ENCODE peak calls at places on chromosomes 6 and 20, in seven cellular contexts. O is NCI-H774; G is activated CD4-positive, CD25-positive, alpha-beta regulatory T cell; P is astrocyte of the spinal cord; Y is left ventricle myocardium inferior; L is fibroblast of the aortic adventitia; D is activated T-helper 1 cell treated with anti-CD3 and anti-CD28 coated beads, Interleukin-2, amount 50 U/mL, for 16 hours. I is an unnamed sample.

GRCh38 chr6:107248147-107248546 is 132.8 kb upstream of the BEND3 start:
- DNase-seq in O (no peak), G (no peak), P (no peak), Y (no peak), L (no peak), D (no peak), I (no peak)

GRCh38 chr20:1800777-1801176 is 94.4 kb upstream of the SIRPA start:
- DNase-seq in O (no peak), G (no peak), P (peak), Y (no peak), L (peak), D (no peak), I (no peak)

GRCh38 chr20:48302844-48303552 is 517.7 kb upstream of the SULF2 start:
- DNase-seq in O (no peak), G (no peak), P (no peak), Y (no peak), L (no peak), D (no peak), I (no peak)

GRCh38 chr20:18908109-18908508 is 94.5 kb downstream of the SCP2D1 start:
- DNase-seq in O (no peak), G (no peak), P (no peak), Y (no peak), L (no peak), D (no peak), I (no peak)

GRCh38 chr6:84764332-84765049 is at the start of gene TBX18:
- DNase-seq in O (no peak), G (no peak), P (peak), Y (peak), L (peak), D (no peak), I (no peak)

GRCh38 chr6:157368359-157369049 is 12.5 kb upstream of the ZDHHC14 start:
- DNase-seq in O (no peak), G (no peak), P (no peak), Y (no peak), L (no peak), D (no peak), I (no peak)

GRCh38 chr20:62902926-62903615 is 23.2 kb downstream of the DIDO1 start:
- DNase-seq in O (no peak), G (no peak), P (peak), Y (no peak), L (no peak), D (no peak), I (no peak)

GRCh38 chr6:69246983-69247382 is 549.8 kb downstream of the LMBRD1 start:
- DNase-seq in O (no peak), G (no peak), P (no peak), Y (no peak), L (no peak), D (no peak), I (no peak)

GRCh38 chr6:90025418-90026089 is 131.3 kb downstream of the GJA10 start:
- DNase-seq in O (no peak), G (no peak), P (peak), Y (no peak), L (peak), D (peak), I (no peak)

GRCh38 chr6:121522771-121523386 is 87.4 kb downstream of the GJA1 start:
- DNase-seq in O (no peak), G (no peak), P (no peak), Y (no peak), L (no peak), D (no peak), I (no peak)

GRCh38 chr20:9068232-9068781 is 580 bp upstream of the PLCB4 start:
- DNase-seq in O (peak), G (no peak), P (no peak), Y (peak), L (no peak), D (no peak), I (no peak)

GRCh38 chr6:28490191-28490890 is 25.3 kb downstream of the GPX6 start:
- DNase-seq in O (no peak), G (no peak), P (no peak), Y (no peak), L (no peak), D (no peak), I (no peak)

GRCh38 chr6:88236961-88237360 is 70.8 kb upstream of the CNR1 start:
- DNase-seq in O (no peak), G (no peak), P (no peak), Y (no peak), L (no peak), D (no peak), I (no peak)

GRCh38 chr6:87257975-87258374 is 64.4 kb upstream of the SMIM8 start:
- DNase-seq in O (no peak), G (no peak), P (no peak), Y (no peak), L (no peak), D (no peak), I (no peak)

GRCh38 chr6:126312013-126312665 is 27.8 kb upstream of the CENPW start:
- DNase-seq in O (no peak), G (no peak), P (no peak), Y (no peak), L (peak), D (no peak), I (no peak)

GRCh38 chr6:79467716-79468115 is 69.5 kb downstream of the LCA5 start:
- DNase-seq in O (no peak), G (no peak), P (peak), Y (no peak), L (peak), D (no peak), I (no peak)

GRCh38 chr6:14883921-14884320 is 361.9 kb upstream of the JARID2 start:
- DNase-seq in O (no peak), G (no peak), P (peak), Y (no peak), L (peak), D (no peak), I (no peak)

GRCh38 chr6:33317418-33317667 is 201 bp downstream of the ZBTB22 start:
- DNase-seq in O (no peak), G (peak), P (no peak), Y (no peak), L (no peak), D (no peak), I (no peak)

GRCh38 chr6:18031680-18032256 is 44.3 kb upstream of the KIF13A start:
- DNase-seq in O (no peak), G (no peak), P (no peak), Y (no peak), L (no peak), D (no peak), I (no peak)

GRCh38 chr6:145789443-145789842 is 25.2 kb downstream of the FBXO30 start:
- DNase-seq in O (no peak), G (no peak), P (no peak), Y (peak), L (peak), D (no peak), I (no peak)

GRCh38 chr6:170124836-170125235 is 166.0 kb downstream of the DLL1 start:
- DNase-seq in O (no peak), G (no peak), P (no peak), Y (no peak), L (no peak), D (no peak), I (no peak)

GRCh38 chr20:40563296-40563950 is 125.6 kb downstream of the MAFB start:
- DNase-seq in O (no peak), G (no peak), P (peak), Y (no peak), L (peak), D (no peak), I (no peak)

GRCh38 chr20:40993794-40994540 is 34.7 kb upstream of the TOP1 start:
- DNase-seq in O (no peak), G (no peak), P (no peak), Y (no peak), L (peak), D (no peak), I (no peak)

GRCh38 chr20:31869942-31870702 is at the start of the genes DUSP15 and TTLL9:
- DNase-seq in O (no peak), G (no peak), P (no peak), Y (peak), L (no peak), D (no peak), I (no peak)

GRCh38 chr6:751765-752164 is 58.8 kb upstream of the EXOC2 start:
- DNase-seq in O (no peak), G (no peak), P (no peak), Y (no peak), L (no peak), D (no peak), I (no peak)

GRCh38 chr6:163529605-163530004 is 115.1 kb downstream of the QKI start:
- DNase-seq in O (no peak), G (no peak), P (peak), Y (no peak), L (peak), D (no peak), I (no peak)

GRCh38 chr20:34114809-34115208 is 2.8 kb upstream of the EIF2S2 start:
- DNase-seq in O (no peak), G (no peak), P (no peak), Y (no peak), L (no peak), D (no peak), I (no peak)